ENCODE peak calls at places on chromosome 9, in six cellular contexts. W is AG04449, D is NCI-H1930, L is SJSA1, K is mesothelial cell of epicardium, M is mesenchymal stem cell. H is an unnamed sample.

GRCh38 chr9:119852399-119852798 is 483.2 kb upstream of the BRINP1 start:
- DNase-seq in L (no peak), K (no peak), W (no peak), D (no peak), M (no peak), H (no peak)

GRCh38 chr9:112705773-112706427 is 12.0 kb downstream of the INIP start:
- DNase-seq in W (no peak), D (no peak), K (no peak), L (no peak), M (peak), H (no peak)

GRCh38 chr9:98751210-98751609 is 42.5 kb upstream of the GABBR2 start:
- DNase-seq in M (no peak), W (no peak), K (no peak), D (no peak), L (no peak), H (no peak)

GRCh38 chr9:79699479-79699878 is 127.7 kb downstream of the TLE4 start:
- DNase-seq in D (no peak), K (no peak), L (no peak), M (no peak), W (no peak), H (no peak)

GRCh38 chr9:111356567-111357244 is 26.7 kb upstream of the OR2K2 start:
- DNase-seq in D (no peak), W (peak), K (no peak), L (peak), M (peak), H (peak)

GRCh38 chr9:135773677-135774238 is 71.8 kb downstream of the KCNT1 start:
- DNase-seq in K (no peak), W (no peak), M (no peak), D (no peak), L (no peak), H (no peak)

GRCh38 chr9:35510745-35511428 is 21.0 kb downstream of the RUSC2 start:
- DNase-seq in D (no peak), L (peak), W (peak), M (peak), K (no peak), H (peak)

GRCh38 chr9:97220894-97221477 is 86.5 kb upstream of the CCDC180 start:
- DNase-seq in L (no peak), W (no peak), M (peak), D (no peak), K (no peak), H (no peak)

GRCh38 chr9:86281577-86282076 is 711 bp downstream of the ISCA1 start:
- DNase-seq in D (peak), M (no peak), L (no peak), K (no peak), W (no peak), H (no peak)

GRCh38 chr9:114687034-114687433 is 5.0 kb upstream of the TEX48 start:
- DNase-seq in L (no peak), D (no peak), K (no peak), W (no peak), M (no peak), H (no peak)

GRCh38 chr9:109856785-109857184 is 76.8 kb downstream of the PALM2AKAP2 start:
- DNase-seq in W (no peak), K (no peak), D (no peak), M (no peak), L (no peak), H (no peak)

GRCh38 chr9:83299556-83299955 is 236.6 kb upstream of the RASEF start:
- DNase-seq in K (no peak), W (no peak), D (no peak), L (peak), M (peak), H (peak)

GRCh38 chr9:95268681-95269080 is 48.8 kb downstream of the FANCC start:
- DNase-seq in M (peak), W (no peak), K (no peak), L (no peak), D (no peak), H (no peak)

GRCh38 chr9:131406567-131407436 is 12.9 kb downstream of the PRRC2B start:
- DNase-seq in M (peak), K (no peak), L (no peak), D (no peak), W (no peak), H (no peak)

GRCh38 chr9:98031935-98032334 is 24.6 kb upstream of the NANS start:
- DNase-seq in K (no peak), W (no peak), D (no peak), L (peak), M (peak), H (no peak)

GRCh38 chr9:126413470-126414051 is 86.9 kb downstream of the MVB12B start:
- DNase-seq in W (no peak), L (no peak), M (no peak), K (no peak), D (no peak), H (no peak)

GRCh38 chr9:22170162-22170932 is 161.2 kb upstream of the CDKN2B start:
- DNase-seq in K (no peak), M (peak), D (no peak), L (no peak), W (no peak), H (no peak)